ENCODE peak calls at places on chromosomes 12 and 14, in four cellular contexts. N is cardiac muscle cell, J is endodermal cell, W is mesendoderm. S is an unnamed sample.

GRCh38 chr12:7439579-7440505 is 4.1 kb downstream of the CD163L1 start:
- DNase-seq in N (peak; percentile 76), J (peak; percentile 96), W (peak; percentile 91), S (peak; percentile 89)

GRCh38 chr12:57131896-57132744 is 3.8 kb downstream of the LRP1 start:
- DNase-seq in N (no peak), J (peak; percentile 57), W (peak; percentile 77), S (peak; percentile 47)

GRCh38 chr12:52903285-52903854 is 1.5 kb downstream of the KRT8 start:
- DNase-seq in N (peak; percentile 91), J (peak; percentile 96), W (peak; percentile 91), S (peak; percentile 55)

GRCh38 chr12:16021026-16021425 is 109.9 kb downstream of the DERA start:
- DNase-seq in N (no peak), J (no peak), W (no peak), S (no peak)

GRCh38 chr12:94157891-94158495 is 9.6 kb downstream of the PLXNC1 start:
- DNase-seq in N (peak; percentile 42), J (no peak), W (no peak), S (no peak)

GRCh38 chr14:76117789-76118188 is 33.9 kb upstream of the GPATCH2L start:
- DNase-seq in N (no peak), J (no peak), W (no peak), S (no peak)

GRCh38 chr12:2876431-2877046 is 435 bp downstream of the FOXM1 start:
- DNase-seq in N (peak; percentile 18), J (no peak), W (peak; percentile 73), S (no peak)

GRCh38 chr14:104179564-104180129 is 41.3 kb downstream of the KIF26A start:
- DNase-seq in N (no peak), J (no peak), W (no peak), S (no peak)

GRCh38 chr12:107992870-107993451 is 136.1 kb upstream of the WSCD2 start:
- DNase-seq in N (peak; percentile 40), J (peak; percentile 90), W (peak; percentile 85), S (peak; percentile 27)

GRCh38 chr14:96699666-96700065 is 97.5 kb upstream of the VRK1 start:
- DNase-seq in N (no peak), J (no peak), W (no peak), S (no peak)

GRCh38 chr12:10673660-10674384 is at the start of gene STYK1:
- DNase-seq in N (peak; percentile 33), J (peak; percentile 98), W (peak; percentile 90), S (peak; percentile 49)

GRCh38 chr12:67388331-67389163 is 119.4 kb downstream of the CAND1 start:
- DNase-seq in N (no peak), J (peak; percentile 83), W (peak; percentile 72), S (no peak)

GRCh38 chr12:66025477-66025876 is 105.1 kb downstream of the LLPH start:
- DNase-seq in N (no peak), J (no peak), W (no peak), S (no peak)

GRCh38 chr14:86296173-86296572 is 766.2 kb downstream of the FLRT2 start:
- DNase-seq in N (peak; percentile 40), J (no peak), W (no peak), S (peak; percentile 7)

GRCh38 chr14:75283162-75283883 is 4.7 kb downstream of the FOS start:
- DNase-seq in N (peak; percentile 77), J (no peak), W (peak; percentile 56), S (no peak)

GRCh38 chr12:96194901-96195844 is 998 bp downstream of the ELK3 start:
- DNase-seq in N (peak; percentile 86), J (peak; percentile 83), W (peak; percentile 84), S (peak; percentile 78)

GRCh38 chr14:33839193-33840076 is 111.4 kb downstream of the EGLN3 start:
- DNase-seq in N (peak; percentile 67), J (peak; percentile 77), W (peak; percentile 45), S (peak; percentile 4)

GRCh38 chr12:100455896-100456295 is 17.8 kb upstream of the NR1H4 start:
- DNase-seq in N (no peak), J (no peak), W (no peak), S (no peak)

GRCh38 chr14:92458959-92459478 is 54.6 kb upstream of the RIN3 start:
- DNase-seq in N (no peak), J (no peak), W (no peak), S (no peak)
- H3K4me3 ChIP-seq in N (no peak overlapping the region), J (no peak overlapping the region), W (no peak overlapping the region), S (no peak overlapping the region)

DNA sequence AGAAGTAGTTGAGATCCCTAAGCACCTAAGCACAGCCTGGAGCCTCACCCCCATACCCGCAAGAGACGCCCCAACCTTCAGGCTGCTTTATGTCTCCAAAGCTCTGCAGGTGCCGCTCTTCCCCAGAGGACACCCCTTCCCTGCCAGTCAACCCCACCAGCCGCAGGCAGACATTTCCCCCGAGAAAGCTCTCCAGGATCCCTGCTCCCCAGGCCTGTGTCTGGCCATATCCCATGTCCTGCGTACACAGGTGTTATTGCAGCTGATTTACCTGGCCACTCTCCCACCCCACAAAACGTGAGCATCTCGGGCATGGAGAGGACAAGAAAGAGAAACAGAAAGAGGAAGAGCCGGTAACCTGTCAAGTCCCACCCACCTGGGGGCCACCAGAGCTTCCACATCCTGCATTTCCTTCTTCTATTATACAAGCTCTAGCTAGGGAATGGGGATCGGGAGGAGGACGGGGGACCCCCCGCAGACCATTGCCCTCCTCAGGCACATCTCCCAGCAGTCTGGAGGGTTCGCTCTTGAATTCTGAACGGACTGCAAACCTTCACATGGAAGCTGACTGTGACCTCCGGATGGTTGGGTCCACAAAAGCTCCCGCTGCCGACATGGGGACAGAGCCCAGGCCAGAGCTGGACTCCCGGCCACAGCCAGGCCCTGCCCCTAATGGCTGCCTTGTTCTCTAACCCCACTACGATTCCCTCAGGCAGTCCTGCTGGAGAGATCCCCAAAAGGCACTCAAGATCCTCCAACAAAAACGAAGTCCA is 17.6 kb downstream of the CCDC88C start:
- DNase-seq in N (no peak), J (peak; percentile 64), W (no peak), S (no peak)
- H3K4me3 ChIP-seq in N (no peak overlapping the region), J (no peak overlapping the region), W (no peak overlapping the region), S (no peak overlapping the region)

GRCh38 chr14:26594148-26594547 is 3.7 kb downstream of the NOVA1 start:
- DNase-seq in N (no peak), J (no peak), W (no peak), S (no peak)
- H3K4me3 ChIP-seq in N (no peak overlapping the region), J (peak overlapping the region; percentile 90), W (no peak overlapping the region), S (no peak overlapping the region)

GRCh38 chr12:109995703-109996482 is at the start of gene GIT2:
- DNase-seq in N (peak; percentile 92), J (peak; percentile 99), W (peak; percentile 97), S (peak; percentile 94)

GRCh38 chr12:109991586-109991985 is 4.6 kb downstream of the GIT2 start:
- DNase-seq in N (no peak), J (no peak), W (no peak), S (no peak)

GRCh38 chr12:109995366-109995702 is 834 bp downstream of the GIT2 start:
- DNase-seq in N (no peak), J (no peak), W (no peak), S (no peak)

GRCh38 chr12:109994262-109995175 is 1.6 kb downstream of the GIT2 start:
- DNase-seq in N (peak; percentile 21), J (no peak), W (no peak), S (no peak)

DNA sequence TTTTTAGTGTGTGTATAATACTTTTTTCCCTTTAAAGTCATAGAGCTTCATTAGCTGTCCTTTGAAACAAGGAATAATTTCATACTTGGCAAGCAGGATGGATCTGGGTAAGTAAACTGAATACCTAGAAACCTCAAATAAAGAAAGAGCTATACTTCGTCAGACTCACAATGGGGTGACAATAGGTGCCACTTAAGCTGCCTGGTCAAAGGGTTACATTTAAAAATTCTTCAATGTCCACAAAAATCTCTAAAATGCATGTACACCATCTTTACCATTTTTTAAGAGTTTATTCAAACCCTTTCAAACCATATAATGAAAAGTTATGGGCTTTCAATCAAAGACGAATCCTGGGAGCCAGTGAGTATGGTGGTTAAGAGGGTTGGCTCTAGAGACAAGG is 3.1 kb downstream of the GIT2 start:
- DNase-seq in N (no peak), J (no peak), W (no peak), S (no peak)
- H3K4me3 ChIP-seq in N (no peak overlapping the region), J (no peak overlapping the region), W (no peak overlapping the region), S (no peak overlapping the region)

GRCh38 chr12:130818381-130819247 is 20.4 kb downstream of the STX2 start:
- DNase-seq in N (peak; percentile 46), J (peak; percentile 98), W (peak; percentile 85), S (no peak)
- H3K4me3 ChIP-seq in N (no peak overlapping the region), J (no peak overlapping the region), W (no peak overlapping the region), S (no peak overlapping the region)

GRCh38 chr12:70365648-70366518 is at the start of gene KCNMB4:
- DNase-seq in N (peak; percentile 64), J (peak; percentile 99), W (peak; percentile 95), S (peak; percentile 65)

GRCh38 chr12:70366581-70367267 is 634 bp downstream of the KCNMB4 start:
- DNase-seq in N (peak; percentile 44), J (peak; percentile 89), W (peak; percentile 83), S (peak; percentile 38)

GRCh38 chr12:70367268-70368141 is 1.4 kb downstream of the KCNMB4 start:
- DNase-seq in N (peak; percentile 30), J (no peak), W (peak; percentile 42), S (no peak)

GRCh38 chr12:70365398-70365647 is 767 bp upstream of the KCNMB4 start:
- DNase-seq in N (no peak), J (peak; percentile 85), W (peak; percentile 57), S (no peak)

GRCh38 chr12:70364695-70365397 is 1.2 kb upstream of the KCNMB4 start:
- DNase-seq in N (no peak), J (no peak), W (no peak), S (no peak)
- H3K4me3 ChIP-seq in N (peak overlapping the region; percentile 58), J (peak overlapping the region; percentile 87), W (peak overlapping the region; percentile 30), S (peak overlapping the region; percentile 55)

DNA sequence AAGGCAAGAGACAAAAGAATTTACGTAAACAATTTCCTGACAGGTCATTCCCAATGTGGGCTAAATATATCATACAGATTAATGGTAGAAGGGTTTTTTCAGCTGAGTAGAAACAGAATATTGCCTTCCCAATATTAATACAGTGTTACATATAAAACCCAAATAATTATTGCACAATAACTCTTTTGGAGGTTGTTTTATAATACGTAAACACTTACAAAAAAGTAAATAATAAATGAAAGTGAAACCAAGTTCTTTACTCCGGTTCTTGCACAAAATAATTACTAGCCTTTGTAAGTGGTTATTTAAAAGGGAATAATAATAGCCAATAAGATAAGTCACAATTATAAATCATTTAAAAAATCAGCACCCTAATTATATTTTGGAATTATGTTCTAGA is 118.6 kb upstream of the SSTR1 start:
- DNase-seq in N (no peak), J (no peak), W (no peak), S (no peak)
- H3K4me3 ChIP-seq in N (no peak overlapping the region), J (no peak overlapping the region), W (no peak overlapping the region), S (peak overlapping the region; percentile 48)

GRCh38 chr12:89690925-89691324 is 17.7 kb downstream of the ATP2B1 start:
- DNase-seq in N (no peak), J (no peak), W (no peak), S (no peak)
- H3K4me3 ChIP-seq in N (no peak overlapping the region), J (no peak overlapping the region), W (no peak overlapping the region), S (no peak overlapping the region)

S was measured in MG63.